ENCODE peak calls at places on chromosomes 16 and 17, in four cellular contexts. W, T, S and D are unnamed samples.

GRCh38 chr17:74357466-74357809 is 4.2 kb downstream of the BTBD17 start:
- DNase-seq in W (no peak), T (no peak), S (no peak), D (no peak)

GRCh38 chr16:11128211-11129123 is 127.5 kb downstream of the SOCS1 start:
- DNase-seq in W (no peak), T (peak; percentile 53), S (peak; percentile 59), D (no peak)

GRCh38 chr16:15811778-15812750 is 44.8 kb downstream of the MYH11 start:
- DNase-seq in W (no peak), T (no peak), S (peak; percentile 22), D (peak; percentile 27)

GRCh38 chr16:1788095-1788707 is 5.3 kb downstream of the IGFALS start:
- DNase-seq in W (no peak), T (peak; percentile 79), S (peak; percentile 17), D (peak; percentile 62)

GRCh38 chr17:10198509-10199249 is at the start of gene GAS7:
- DNase-seq in W (no peak), T (peak; percentile 93), S (peak; percentile 80), D (peak; percentile 89)

GRCh38 chr17:74712756-74713155 is at the start of gene CD300LF:
- DNase-seq in W (no peak), T (no peak), S (peak; percentile 37), D (peak; percentile 86)

GRCh38 chr16:28974007-28974436 is 556 bp upstream of the SPNS1 start:
- DNase-seq in W (peak; percentile 70), T (no peak), S (peak; percentile 52), D (peak; percentile 78)

GRCh38 chr17:27807567-27808470 is 7.5 kb upstream of the NOS2 start:
- DNase-seq in W (no peak), T (no peak), S (no peak), D (peak; percentile 86)

GRCh38 chr16:79598341-79599181 is 2.0 kb downstream of the MAF start:
- DNase-seq in W (no peak), T (peak; percentile 86), S (peak; percentile 59), D (peak; percentile 82)

GRCh38 chr17:80574496-80574895 is 29.9 kb downstream of the RPTOR start:
- DNase-seq in W (no peak), T (no peak), S (no peak), D (no peak)

GRCh38 chr17:45430738-45431530 is 1.7 kb downstream of the ARHGAP27 start:
- DNase-seq in W (no peak), T (peak; percentile 92), S (no peak), D (peak; percentile 89)

GRCh38 chr16:55664786-55665407 is 9.1 kb downstream of the SLC6A2 start:
- DNase-seq in W (peak; percentile 78), T (no peak), S (no peak), D (no peak)

GRCh38 chr17:83190601-83191387 is 111.4 kb downstream of the METRNL start:
- DNase-seq in W (no peak), T (no peak), S (peak; percentile 7), D (peak; percentile 69)

GRCh38 chr17:16981928-16982327 is 10.0 kb upstream of the TNFRSF13B start:
- DNase-seq in W (no peak), T (no peak), S (no peak), D (no peak)

GRCh38 chr16:84058211-84058610 is 15.6 kb upstream of the SLC38A8 start:
- DNase-seq in W (no peak), T (no peak), S (peak; percentile 12), D (peak; percentile 33)

GRCh38 chr16:64983983-64984382 is 137.9 kb downstream of the CDH11 start:
- DNase-seq in W (peak; percentile 5), T (no peak), S (peak; percentile 49), D (no peak)

GRCh38 chr17:7042507-7043194 is 1.2 kb downstream of the SLC16A11 start:
- DNase-seq in W (no peak), T (peak; percentile 84), S (no peak), D (peak; percentile 84)

GRCh38 chr17:69654981-69655581 is 240.6 kb downstream of the MAP2K6 start:
- DNase-seq in W (no peak), T (no peak), S (no peak), D (no peak)

GRCh38 chr17:21394265-21394664 is 18.1 kb downstream of the KCNJ12 start:
- DNase-seq in W (no peak), T (no peak), S (no peak), D (no peak)

GRCh38 chr16:50837324-50837723 is 95.4 kb downstream of the CYLD start:
- DNase-seq in W (no peak), T (no peak), S (no peak), D (no peak)

GRCh38 chr17:59825533-59826316 is 67.0 kb downstream of the TUBD1 start:
- DNase-seq in W (no peak), T (no peak), S (no peak), D (no peak)

GRCh38 chr17:48795444-48796162 is 21.4 kb downstream of the TTLL6 start:
- DNase-seq in W (peak; percentile 95), T (no peak), S (no peak), D (no peak)

GRCh38 chr16:3754304-3754703 is 37.0 kb upstream of the TRAP1 start:
- DNase-seq in W (no peak), T (no peak), S (no peak), D (no peak)

GRCh38 chr17:82324566-82325285 is 7.3 kb upstream of the CD7 start:
- DNase-seq in W (no peak), T (peak; percentile 50), S (no peak), D (no peak)

GRCh38 chr16:81036751-81037350 is 1.2 kb downstream of the ATMIN start:
- DNase-seq in W (peak; percentile 6), T (no peak), S (peak; percentile 45), D (no peak)

DNA sequence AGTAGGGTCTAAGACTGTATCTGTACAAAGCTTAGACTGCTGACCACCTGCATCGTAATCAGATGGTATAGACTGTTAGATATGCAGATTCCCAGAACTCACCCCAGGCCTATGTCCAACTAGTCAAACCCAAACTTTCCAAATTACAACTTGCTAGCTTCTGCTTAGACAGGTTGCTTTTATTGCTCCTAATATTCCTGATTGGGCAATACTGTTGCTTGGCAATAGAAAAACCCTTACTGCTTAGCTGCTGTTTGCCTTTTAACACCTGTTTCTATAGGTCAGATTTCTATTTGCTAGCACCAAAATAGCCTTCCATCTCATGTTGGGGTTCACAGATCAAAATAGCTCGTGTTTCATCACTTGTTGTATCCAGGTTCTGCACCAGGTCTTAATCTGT is 2.9 kb downstream of the ZP2 start:
- DNase-seq in W (no peak), T (no peak), S (no peak), D (no peak)
- TF ChIP-seq POLR2A in W (no peak), T (no peak), S (no peak), D (no peak)

GRCh38 chr16:78311831-78312230 is 212.4 kb downstream of the WWOX start:
- DNase-seq in W (no peak), T (no peak), S (no peak), D (no peak)

GRCh38 chr16:78309763-78310162 is 210.3 kb downstream of the WWOX start:
- DNase-seq in W (no peak), T (no peak), S (no peak), D (no peak)

GRCh38 chr16:78310990-78311561 is 211.6 kb downstream of the WWOX start:
- DNase-seq in W (no peak), T (no peak), S (no peak), D (no peak)

GRCh38 chr16:78310196-78310595 is 210.7 kb downstream of the WWOX start:
- DNase-seq in W (no peak), T (no peak), S (no peak), D (no peak)

DNA sequence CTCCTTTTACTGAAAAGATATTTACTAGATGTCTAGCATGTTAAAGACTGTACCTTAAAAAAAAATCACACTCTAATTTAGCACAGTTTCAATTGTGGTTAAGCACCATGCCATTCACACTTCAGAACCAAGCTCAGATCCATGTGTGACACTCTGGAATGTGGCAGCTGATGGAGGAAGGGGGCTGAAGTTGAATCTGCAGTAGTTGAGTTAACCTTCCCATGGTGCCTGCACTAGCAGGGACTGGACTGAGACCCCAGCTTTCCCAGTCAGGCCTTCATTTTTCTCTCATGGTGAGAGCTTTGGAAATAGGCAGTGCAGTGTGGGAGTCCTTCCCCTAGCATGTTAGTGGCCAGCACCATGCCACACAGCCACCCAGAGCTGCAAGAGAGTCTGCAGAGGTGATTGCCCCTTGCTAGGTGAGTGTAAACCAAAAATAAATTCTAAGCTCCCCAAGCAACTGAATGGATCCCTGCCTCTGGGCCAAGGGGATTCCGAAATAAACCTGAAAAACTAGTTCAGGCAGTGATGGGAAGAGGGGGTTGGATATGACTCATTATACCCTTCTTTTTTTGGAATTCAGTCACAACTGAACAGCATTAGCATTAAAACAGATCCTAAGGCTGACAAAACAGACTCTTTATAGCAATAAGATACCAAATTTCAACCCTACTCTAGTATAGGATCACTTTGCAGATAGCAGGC is 208.5 kb downstream of the WWOX start:
- DNase-seq in W (no peak), T (no peak), S (no peak), D (no peak)
- H3K4me3 ChIP-seq in W (no peak overlapping the region), T (no peak overlapping the region), S (no peak overlapping the region), D (no peak overlapping the region)

DNA sequence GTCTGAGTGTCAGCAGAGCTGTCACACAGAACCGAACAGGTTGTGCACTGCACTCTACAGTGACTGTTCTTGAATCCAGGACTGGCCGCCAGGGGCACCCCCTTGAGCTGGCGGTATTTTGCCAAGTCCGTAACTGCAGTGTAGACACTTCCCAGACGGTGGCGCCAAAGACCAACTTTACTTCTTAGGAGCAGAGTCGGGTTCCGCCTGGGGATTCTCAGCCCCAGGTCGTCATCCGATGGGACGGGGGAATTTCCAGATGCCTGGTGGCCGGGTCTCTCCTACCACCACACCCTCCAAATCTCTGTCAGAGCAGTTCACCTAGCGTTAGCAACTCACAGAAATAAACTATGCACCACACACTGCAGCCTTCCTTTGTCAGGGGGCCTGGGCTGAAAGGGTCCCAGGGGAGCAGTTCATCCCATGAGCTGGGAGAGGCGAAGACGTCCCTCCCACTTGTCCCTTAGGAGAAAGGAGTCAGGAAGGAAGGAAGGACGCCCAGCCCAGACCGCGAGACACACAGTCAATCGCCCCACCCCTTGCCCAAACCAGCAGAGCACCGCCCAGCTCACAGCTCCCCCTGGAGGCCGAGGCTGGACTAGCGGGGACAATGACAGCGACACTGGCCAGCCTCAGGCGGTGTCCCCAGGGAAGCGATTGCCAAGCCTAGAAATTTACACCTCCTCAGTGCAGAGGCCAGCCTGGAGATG is 7.4 kb upstream of the RIPOR1 start:
- DNase-seq in W (peak; percentile 95), T (peak; percentile 92), S (peak; percentile 95), D (peak; percentile 98)
- TF ChIP-seq POLR2A in W (no peak), T (peak; percentile 68), S (peak; percentile 35), D (no peak)

GRCh38 chr16:87601322-87602004 is 845 bp upstream of the JPH3 start:
- DNase-seq in W (no peak), T (no peak), S (no peak), D (no peak)
- H3K4me3 ChIP-seq in W (no peak overlapping the region), T (no peak overlapping the region), S (peak overlapping the region; percentile 39), D (peak overlapping the region; percentile 25)

GRCh38 chr16:12305081-12305596 is 328.6 kb downstream of the SNX29 start:
- DNase-seq in W (no peak), T (no peak), S (no peak), D (no peak)
- TF ChIP-seq POLR2A in W (no peak), T (no peak), S (no peak), D (no peak)

DNA sequence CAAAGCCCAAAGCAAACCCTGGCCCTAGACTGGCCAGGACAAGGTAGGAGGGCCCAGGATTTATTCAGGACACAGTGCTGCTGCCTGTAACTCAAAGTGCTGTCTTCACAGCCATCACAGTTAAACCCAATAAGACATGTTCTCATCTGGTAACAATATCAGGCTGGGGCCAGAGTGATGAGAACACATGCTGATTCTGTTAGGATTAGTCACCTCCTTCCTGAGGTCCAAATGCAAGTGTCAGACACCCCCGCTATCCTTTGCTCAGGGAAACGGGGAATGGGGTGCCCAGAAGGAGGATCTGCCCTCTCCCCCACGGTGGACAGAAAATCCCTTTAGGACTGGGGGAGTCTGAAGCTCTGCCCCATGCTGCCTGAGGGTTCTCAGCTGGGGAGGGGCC is 9.6 kb downstream of the ZDHHC1 start:
- DNase-seq in W (no peak), T (no peak), S (no peak), D (no peak)
- H3K4me3 ChIP-seq in W (no peak overlapping the region), T (no peak overlapping the region), S (no peak overlapping the region), D (no peak overlapping the region)

GRCh38 chr17:42686520-42687137 is 4.3 kb downstream of the CNTNAP1 start:
- DNase-seq in W (no peak), T (peak; percentile 75), S (no peak), D (no peak)
- TF ChIP-seq POLR2A in W (no peak), T (no peak), S (no peak), D (no peak)